ENCODE peak calls at places on chromosomes 1 and 21, in eight cellular contexts. I is cardiac muscle cell, V is lower leg skin, F is epithelial cell of esophagus, B is osteocyte, X is cardiac fibroblast, T is tibial nerve, G is brain microvascular endothelial cell. K is an unnamed sample.
A peak's percentile ranks its signal among the peaks of the same experiment; 100 is the strongest.

GRCh38 chr1:115797491-115797890 is 29.0 kb upstream of the CASQ2 start:
- DNase-seq in I (no peak), V (no peak), F (no peak), B (no peak), X (no peak), T (no peak), G (no peak), K (no peak)

GRCh38 chr1:3530086-3530930 is 75.8 kb downstream of the ARHGEF16 start:
- DNase-seq in I (no peak), V (peak; percentile 39), F (peak; percentile 16), B (no peak), X (no peak), T (no peak), G (no peak), K (no peak)

GRCh38 chr1:115977481-115978258 is 1.4 kb downstream of the SLC22A15 start:
- DNase-seq in I (peak; percentile 84), V (peak; percentile 61), F (peak; percentile 97), B (no peak), X (peak; percentile 86), T (peak; percentile 33), G (no peak), K (peak; percentile 80)

GRCh38 chr21:31222142-31222541 is 121.9 kb downstream of the TIAM1 start:
- DNase-seq in I (peak; percentile 67), V (no peak), F (peak; percentile 48), B (no peak), X (peak; percentile 71), T (no peak), G (no peak), K (no peak)

GRCh38 chr1:33893147-33893830 is 29.4 kb downstream of the HMGB4 start:
- DNase-seq in I (peak; percentile 35), V (peak; percentile 18), F (no peak), B (no peak), X (peak; percentile 1), T (peak; percentile 43), G (no peak), K (peak; percentile 84)

GRCh38 chr21:44711327-44712202 is at the start of gene TSPEAR:
- DNase-seq in I (no peak), V (no peak), F (no peak), B (peak; percentile 78), X (no peak), T (no peak), G (no peak), K (no peak)

GRCh38 chr1:55150880-55151582 is 64.1 kb downstream of the USP24 start:
- DNase-seq in I (no peak), V (no peak), F (no peak), B (no peak), X (no peak), T (no peak), G (no peak), K (no peak)

GRCh38 chr1:116415699-116416533 is 42.9 kb downstream of the ATP1A1 start:
- DNase-seq in I (peak; percentile 25), V (no peak), F (no peak), B (peak; percentile 72), X (no peak), T (no peak), G (no peak), K (no peak)

GRCh38 chr1:230825804-230826160 is 42.5 kb downstream of the C1orf198 start:
- DNase-seq in I (no peak), V (peak; percentile 12), F (no peak), B (peak; percentile 76), X (no peak), T (no peak), G (no peak), K (no peak)

GRCh38 chr1:116666747-116667576 is 571 bp downstream of the IGSF3 start:
- DNase-seq in I (no peak), V (no peak), F (peak; percentile 46), B (no peak), X (no peak), T (no peak), G (no peak), K (no peak)

GRCh38 chr1:39996396-39997004 is 41.6 kb downstream of the MFSD2A start:
- DNase-seq in I (no peak), V (no peak), F (no peak), B (no peak), X (peak; percentile 24), T (no peak), G (no peak), K (no peak)

GRCh38 chr1:7046314-7046713 is 261.1 kb downstream of the CAMTA1 start:
- DNase-seq in I (peak; percentile 86), V (no peak), F (peak; percentile 66), B (peak; percentile 92), X (peak; percentile 39), T (no peak), G (peak; percentile 66), K (peak; percentile 54)

GRCh38 chr1:108645479-108646184 is 15.3 kb downstream of the HENMT1 start:
- DNase-seq in I (no peak), V (no peak), F (no peak), B (no peak), X (no peak), T (no peak), G (no peak), K (no peak)

GRCh38 chr1:75482951-75483350 is 128.0 kb downstream of the SLC44A5 start:
- DNase-seq in I (no peak), V (no peak), F (no peak), B (no peak), X (no peak), T (no peak), G (no peak), K (no peak)

GRCh38 chr1:21655748-21656147 is 13.4 kb downstream of the RAP1GAP start:
- DNase-seq in I (no peak), V (no peak), F (peak; percentile 79), B (no peak), X (no peak), T (no peak), G (no peak), K (peak; percentile 8)

GRCh38 chr21:24395320-24395933 is 1211.9 kb downstream of the MRPL39 start:
- DNase-seq in I (no peak), V (no peak), F (no peak), B (no peak), X (no peak), T (no peak), G (no peak), K (no peak)

DNA sequence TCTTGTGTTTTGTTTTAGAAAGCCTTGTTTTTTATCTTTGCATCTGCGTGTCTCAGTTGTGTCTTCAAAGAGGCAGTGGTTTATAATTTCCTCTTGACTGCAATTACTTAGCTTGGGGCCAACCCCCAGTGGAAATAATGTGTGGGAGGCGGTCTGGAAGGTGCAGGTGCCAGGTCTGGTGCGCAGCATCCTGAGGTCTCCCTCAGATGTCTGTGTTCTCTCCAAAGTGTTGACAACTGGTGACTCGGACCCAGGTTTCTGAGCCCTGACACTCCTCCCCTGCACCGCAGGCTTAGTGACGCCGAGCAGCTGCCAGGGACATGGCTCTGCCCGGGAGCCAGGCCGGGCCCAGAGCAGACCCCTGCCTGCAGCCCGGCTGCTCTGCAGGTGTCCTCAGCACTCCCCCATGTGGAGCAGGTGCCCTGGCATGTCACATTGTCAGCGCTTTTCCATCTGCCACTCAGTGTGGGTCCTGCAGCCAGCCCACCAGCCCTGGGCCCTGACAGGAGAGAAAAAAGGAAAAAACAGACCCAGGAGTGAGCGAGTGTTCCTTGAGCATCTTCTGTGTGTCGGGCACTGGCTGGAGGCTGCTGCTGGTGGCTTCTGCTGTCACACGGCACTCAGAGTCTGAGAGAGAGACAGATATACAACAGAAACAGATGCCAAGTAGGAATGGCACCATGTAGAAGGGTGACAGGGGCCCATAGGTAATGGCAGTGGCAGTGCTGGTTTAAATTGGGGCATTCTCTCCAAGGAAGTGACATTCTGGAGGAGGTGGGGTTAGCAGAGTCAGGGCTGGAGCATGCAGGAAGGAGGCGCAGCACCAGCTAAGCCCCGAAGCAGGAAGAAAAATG is 24.8 kb upstream of the SELENON start:
- DNase-seq in I (no peak), V (no peak), F (no peak), B (no peak), X (no peak), T (no peak), G (no peak), K (no peak)
- TF ChIP-seq CTCF in I (no peak), V (no peak), F (no peak), B (no peak), X (no peak), T (no peak), G (no peak), K (no peak)

DNA sequence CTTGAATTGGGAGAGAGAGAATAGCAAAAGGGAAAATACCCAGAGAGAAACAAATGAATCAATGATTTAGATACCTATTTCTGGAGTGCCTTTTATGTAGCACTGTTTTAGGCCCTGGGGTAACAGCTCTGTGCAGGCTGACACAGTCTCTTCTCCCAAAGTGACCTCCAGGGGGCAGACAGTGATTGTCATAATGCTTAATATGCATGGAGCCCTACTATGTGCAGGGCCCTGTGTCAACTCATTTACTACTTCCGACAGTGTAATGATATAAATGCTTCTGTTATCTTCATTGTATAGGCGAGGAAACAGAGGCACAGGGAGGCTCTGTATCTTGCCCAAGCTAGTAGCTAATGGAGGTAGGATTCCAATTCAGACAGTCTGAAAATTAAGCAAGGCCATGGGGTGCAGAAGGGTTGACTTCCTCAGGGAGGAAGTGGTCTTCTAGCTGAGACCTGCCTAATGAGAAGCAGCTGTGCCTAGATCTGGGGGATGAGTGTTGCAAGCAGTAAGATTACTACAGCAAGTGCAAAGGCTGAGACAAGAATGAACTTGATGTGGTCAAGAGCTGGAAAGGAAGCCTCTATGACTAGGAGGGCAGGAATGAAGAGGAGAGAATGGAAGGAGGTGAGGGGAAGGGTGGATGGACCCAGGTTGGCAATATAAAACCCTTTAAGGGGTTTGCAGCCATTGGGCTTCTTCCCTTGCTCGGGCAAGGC is 16.2 kb upstream of the SERINC2 start:
- DNase-seq in I (peak; percentile 87), V (no peak), F (peak; percentile 98), B (no peak), X (peak; percentile 89), T (no peak), G (peak; percentile 16), K (peak; percentile 97)
- TF ChIP-seq CTCF in I (peak; percentile 43), V (no peak), F (peak; percentile 52), B (peak; percentile 37), X (peak; percentile 48), T (no peak), G (peak; percentile 58), K (peak; percentile 85)

DNA sequence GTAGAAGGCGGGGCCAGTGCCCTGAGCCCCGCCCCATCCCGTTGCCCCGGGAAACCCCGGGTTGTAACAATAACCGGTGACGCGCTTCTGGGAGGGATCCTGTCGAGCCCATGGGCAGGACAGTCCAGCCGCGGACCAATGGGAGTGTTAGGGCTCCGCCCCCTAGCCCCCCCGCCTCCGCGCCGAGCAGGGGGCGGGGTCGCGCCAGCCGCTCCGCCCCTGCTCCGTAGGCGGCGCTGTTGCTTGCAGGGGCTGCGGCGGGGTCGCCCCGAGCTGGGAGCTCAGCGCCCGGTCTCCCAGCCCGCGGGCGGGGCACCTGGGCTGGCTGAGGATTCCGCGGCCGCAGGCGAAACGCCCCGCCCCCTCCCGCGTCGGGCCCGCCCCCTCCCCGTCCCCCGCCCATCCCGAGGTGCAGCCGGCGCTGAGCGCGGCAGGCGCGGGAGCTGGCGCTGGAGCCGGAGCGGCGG is at the start of gene FOXO6:
- DNase-seq in I (peak; percentile 98), V (peak; percentile 97), F (peak; percentile 98), B (peak; percentile 99), X (peak; percentile 95), T (peak; percentile 99), G (peak; percentile 97), K (peak; percentile 92)
- TF ChIP-seq CTCF in I (peak; percentile 36), V (no peak), F (no peak), B (peak; percentile 68), X (no peak), T (peak; percentile 42), G (peak; percentile 9), K (peak; percentile 73)

DNA sequence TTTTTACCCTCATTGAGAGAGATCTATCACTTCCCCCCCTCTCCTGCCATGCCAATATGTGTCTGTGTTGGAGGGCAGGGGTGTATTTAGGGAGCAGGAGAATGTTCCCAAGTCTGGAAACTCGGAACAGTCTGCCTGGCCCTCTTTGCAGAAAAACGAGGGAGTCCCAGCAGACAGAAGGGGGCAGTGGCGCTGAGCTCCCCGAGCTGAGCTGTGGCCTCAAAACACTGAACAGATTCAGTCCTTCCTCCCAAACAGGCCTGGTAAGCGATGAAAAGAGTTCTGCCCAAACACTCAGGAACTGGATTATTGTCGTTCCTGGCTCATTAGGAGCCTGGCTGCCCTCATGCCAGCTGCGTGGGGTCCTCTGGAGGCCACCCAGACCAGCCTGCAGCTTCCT is 981 bp downstream of the CLDN14 start:
- DNase-seq in I (peak; percentile 17), V (no peak), F (peak; percentile 10), B (no peak), X (peak; percentile 43), T (no peak), G (peak; percentile 56), K (no peak)
- TF ChIP-seq CTCF in I (peak; percentile 33), V (no peak), F (peak; percentile 5), B (peak; percentile 13), X (peak; percentile 36), T (no peak), G (peak; percentile 72), K (peak; percentile 56)

K was measured in HFFc6.